ENCODE peak calls at places on chromosomes 4 and X, in five cellular contexts. L is astrocyte, X is fibroblast of lung, N is PC-9, G is endodermal cell. O is an unnamed sample.

GRCh38 chr4:156774422-156774821 is 197.2 kb downstream of the PDGFC start:
- DNase-seq in G (no peak), X (peak; percentile 96), L (peak; percentile 95), N (no peak), O (no peak)

GRCh38 chrX:84469226-84469625 is 33.0 kb downstream of the HDX start:
- DNase-seq in G (no peak), N (no peak), L (peak; percentile 43), X (peak; percentile 54), O (no peak)

GRCh38 chr4:138537739-138538138 is 295.6 kb upstream of the SLC7A11 start:
- DNase-seq in G (no peak), X (no peak), N (no peak), L (no peak), O (no peak)

GRCh38 chrX:151975736-151976275 is 1.3 kb upstream of the GABRE start:
- DNase-seq in X (no peak), N (no peak), G (no peak), L (no peak), O (no peak)

GRCh38 chr4:73864973-73865372 is 4.2 kb upstream of the CXCL1 start:
- DNase-seq in X (no peak), N (no peak), G (no peak), L (no peak), O (no peak)

GRCh38 chr4:83993774-83994173 is 457.9 kb downstream of the GPAT3 start:
- DNase-seq in L (no peak), G (peak; percentile 84), N (no peak), X (no peak), O (peak; percentile 33)

GRCh38 chrX:76183289-76184057 is 10.6 kb downstream of the PBDC1 start:
- DNase-seq in L (peak; percentile 56), N (no peak), G (no peak), X (peak; percentile 65), O (no peak)

GRCh38 chr4:178823673-178824072 is 1381.4 kb upstream of the AGA start:
- DNase-seq in L (peak; percentile 66), N (no peak), G (no peak), X (peak; percentile 71), O (no peak)

GRCh38 chr4:26141101-26141830 is 179.5 kb upstream of the RBPJ start:
- DNase-seq in X (no peak), G (no peak), L (no peak), N (no peak), O (no peak)

GRCh38 chrX:136636121-136636520 is 11.8 kb upstream of the CD40LG start:
- DNase-seq in X (no peak), L (no peak), N (no peak), G (peak; percentile 78), O (peak; percentile 40)

GRCh38 chrX:98294310-98294709 is 1410.6 kb downstream of the RPA4 start:
- DNase-seq in N (no peak), L (no peak), G (no peak), X (no peak), O (no peak)

GRCh38 chr4:153418114-153418513 is 48.0 kb upstream of the TMEM131L start:
- DNase-seq in L (no peak), X (peak; percentile 32), N (no peak), G (no peak), O (no peak)
- H3K4me3 ChIP-seq in L (no peak overlapping the region), X (no peak overlapping the region), N (no peak overlapping the region), G (no peak overlapping the region), O (no peak overlapping the region)

DNA sequence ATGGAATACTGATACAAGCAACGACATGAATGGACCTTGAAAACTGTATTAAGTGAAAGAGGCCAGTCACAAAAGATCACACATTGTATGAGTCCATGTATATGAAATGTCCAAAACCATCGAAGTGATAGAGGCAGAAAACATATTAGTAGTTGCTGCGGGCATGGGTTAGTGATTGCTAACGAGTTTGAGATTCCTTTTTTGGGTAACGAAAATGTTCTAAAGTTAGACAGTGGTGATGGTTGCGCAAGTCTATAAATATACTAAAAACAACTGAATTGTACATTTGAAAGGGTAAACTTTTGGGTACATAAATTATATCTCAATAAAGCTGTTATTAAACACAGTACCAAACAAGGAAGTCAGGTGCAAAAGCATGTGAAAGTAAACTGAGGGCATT is 234.5 kb downstream of the FBXW7 start:
- DNase-seq in L (no peak), N (no peak), G (no peak), X (no peak), O (no peak)
- H3K27me3 ChIP-seq in L (peaks cover 11% of the 10 kb centered on the region), N (no peaks in the 10 kb centered on the region), G (no peaks in the 10 kb centered on the region), X (no peaks in the 10 kb centered on the region), O (no peaks in the 10 kb centered on the region)

DNA sequence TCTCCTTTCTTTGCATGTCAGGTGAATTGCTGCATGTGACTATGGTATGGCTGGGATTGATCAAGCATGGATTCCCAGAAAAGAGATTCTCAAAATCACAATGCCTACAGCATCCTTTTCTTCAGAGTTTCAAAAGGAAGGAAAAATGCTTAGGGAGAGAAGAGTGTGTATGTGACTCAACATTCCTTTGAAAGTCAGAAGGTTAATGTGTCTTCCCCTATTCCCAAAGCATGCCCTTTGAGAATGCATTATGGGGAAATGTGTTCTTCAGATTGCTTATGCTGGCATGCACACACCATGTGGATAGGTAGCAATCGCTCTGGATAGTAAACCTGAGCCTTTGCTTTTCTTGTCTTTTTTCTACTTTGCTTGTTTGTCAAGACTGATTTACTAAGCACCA is 78.5 kb downstream of the ELOVL6 start:
- DNase-seq in N (peak; percentile 2), G (no peak), X (peak; percentile 83), L (peak; percentile 79), O (no peak)
- H3K4me3 ChIP-seq in N (peak overlapping the region; percentile 57), G (no peak overlapping the region), X (peak overlapping the region; percentile 6), L (no peak overlapping the region), O (no peak overlapping the region)

DNA sequence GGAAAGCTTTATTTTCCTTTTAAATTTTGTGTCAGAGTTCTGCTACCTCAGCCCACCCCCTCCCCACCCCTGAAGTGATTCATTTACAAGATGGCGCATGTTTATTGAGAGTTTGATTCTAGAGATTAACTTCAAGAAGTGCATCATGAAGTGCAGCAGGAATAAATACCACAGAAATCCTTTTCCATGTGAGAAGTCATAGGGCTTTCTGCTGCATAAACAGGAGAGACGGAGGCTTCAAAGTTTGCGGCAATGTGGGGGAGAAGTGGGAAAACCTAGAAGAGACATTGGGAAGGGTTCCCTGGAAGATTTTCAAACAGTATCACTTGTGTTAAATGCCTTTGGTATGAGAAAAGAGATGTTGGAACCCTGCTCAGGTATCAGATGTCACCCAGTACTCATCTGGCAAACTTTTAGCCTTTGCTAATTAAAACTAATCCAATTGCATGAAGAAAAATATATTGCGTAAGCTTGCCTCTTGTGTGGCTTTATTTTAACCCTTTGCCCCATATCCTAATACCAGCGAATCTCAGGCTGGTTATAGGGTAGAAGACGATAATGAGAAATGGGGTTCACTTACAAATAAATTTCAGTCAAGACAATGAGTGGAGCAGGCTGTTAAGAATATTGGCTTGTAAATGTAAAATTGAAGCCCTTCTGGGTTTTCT is 15.5 kb downstream of the NHS start:
- DNase-seq in X (peak; percentile 48), L (no peak), G (no peak), N (no peak), O (no peak)
- H3K27me3 ChIP-seq in X (no peaks in the 10 kb centered on the region), L (no peaks in the 10 kb centered on the region), G (no peaks in the 10 kb centered on the region), N (no peaks in the 10 kb centered on the region), O (no peaks in the 10 kb centered on the region)

DNA sequence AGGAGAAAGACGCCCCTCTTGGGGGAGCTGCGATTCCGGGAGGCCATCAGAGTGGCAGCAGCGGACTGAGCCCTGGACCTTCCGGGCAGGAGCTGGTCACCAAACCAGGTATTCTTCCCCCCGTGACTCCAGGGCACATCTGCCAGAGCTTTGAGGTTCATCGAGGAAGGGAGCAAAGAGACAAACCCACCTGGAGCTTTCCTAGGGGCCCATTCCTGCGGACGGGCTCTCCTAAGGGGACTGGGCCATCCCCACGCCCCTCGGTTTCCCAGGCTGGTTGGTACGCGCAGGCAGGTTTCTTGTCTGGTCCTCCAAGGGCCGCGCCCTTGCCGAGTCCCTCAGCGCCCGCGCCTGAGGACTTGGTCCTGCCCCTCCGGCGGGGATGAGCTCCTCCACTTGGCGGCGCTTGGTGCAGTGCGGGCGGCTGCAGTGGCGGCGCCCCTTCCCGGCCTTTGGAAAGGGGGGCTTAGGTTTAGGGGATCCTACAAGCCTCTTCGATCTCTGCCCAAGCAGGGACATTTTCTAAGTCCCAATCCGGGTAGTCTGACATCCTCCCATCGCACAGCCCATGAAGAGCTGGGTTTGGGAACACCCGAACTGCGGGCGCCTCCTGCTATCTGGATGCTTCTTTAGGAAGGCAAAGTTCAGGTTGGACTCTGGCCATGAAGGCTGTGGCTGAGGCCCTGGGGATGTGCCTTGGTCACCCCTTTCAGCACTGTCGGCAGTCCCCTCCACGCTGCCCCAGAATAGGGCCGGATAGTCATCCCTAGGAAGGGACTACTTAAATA is 543 bp downstream of the STBD1 start:
- DNase-seq in G (peak; percentile 90), N (peak; percentile 48), L (peak; percentile 33), X (peak; percentile 55), O (peak; percentile 87)
- H3K4me3 ChIP-seq in G (peak overlapping the region; percentile 93), N (peak overlapping the region; percentile 87), L (peak overlapping the region; percentile 86), X (peak overlapping the region; percentile 90), O (peak overlapping the region; percentile 77)

DNA sequence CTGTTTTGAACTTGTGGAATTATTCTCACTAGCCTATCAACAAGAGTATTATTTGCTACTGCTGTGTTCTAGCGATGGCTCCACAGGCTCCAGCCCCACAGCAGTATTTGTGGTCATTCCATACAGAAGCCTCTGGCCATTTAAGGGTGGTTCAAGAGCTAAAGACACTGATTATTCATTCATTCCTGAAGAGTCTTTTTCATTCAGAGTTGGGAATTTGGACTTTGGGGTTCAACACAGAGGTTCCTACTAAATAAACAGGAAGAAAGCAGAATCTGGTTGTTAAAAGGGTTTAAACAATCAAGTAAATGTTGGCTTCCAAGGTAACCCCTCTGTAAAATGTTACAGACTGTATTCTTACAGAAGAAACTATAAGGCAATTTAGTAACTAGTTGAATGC is 4.3 kb upstream of the MBNL3 start:
- DNase-seq in L (no peak), G (no peak), N (no peak), X (no peak), O (no peak)
- H3K27me3 ChIP-seq in L (peaks cover 3% of the 10 kb centered on the region), G (peaks cover 13% of the 10 kb centered on the region), N (no peaks in the 10 kb centered on the region), X (no peaks in the 10 kb centered on the region), O (peaks cover 27% of the 10 kb centered on the region)

DNA sequence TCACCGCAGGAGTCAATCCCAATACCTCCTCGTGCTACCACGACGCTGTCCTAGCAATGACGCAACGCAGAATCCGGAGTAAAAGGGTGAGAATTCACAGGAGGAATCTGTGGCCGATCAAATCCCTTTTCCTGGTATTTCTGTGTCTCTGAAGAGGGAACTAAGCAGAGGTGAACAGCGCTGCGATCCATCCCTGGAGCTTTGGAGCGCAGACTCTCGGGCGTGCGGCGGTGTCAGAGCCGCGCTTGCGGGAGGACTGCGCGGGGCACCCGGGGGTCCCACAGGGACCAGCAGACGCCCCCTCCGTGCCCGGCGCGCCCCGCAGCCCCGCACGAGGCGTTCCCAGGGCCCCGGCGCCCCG is 17.2 kb upstream of the ZNF718 start:
- DNase-seq in L (no peak), X (no peak), G (no peak), N (no peak), O (no peak)
- H3K4me3 ChIP-seq in L (no peak overlapping the region), X (no peak overlapping the region), G (no peak overlapping the region), N (no peak overlapping the region), O (no peak overlapping the region)

DNA sequence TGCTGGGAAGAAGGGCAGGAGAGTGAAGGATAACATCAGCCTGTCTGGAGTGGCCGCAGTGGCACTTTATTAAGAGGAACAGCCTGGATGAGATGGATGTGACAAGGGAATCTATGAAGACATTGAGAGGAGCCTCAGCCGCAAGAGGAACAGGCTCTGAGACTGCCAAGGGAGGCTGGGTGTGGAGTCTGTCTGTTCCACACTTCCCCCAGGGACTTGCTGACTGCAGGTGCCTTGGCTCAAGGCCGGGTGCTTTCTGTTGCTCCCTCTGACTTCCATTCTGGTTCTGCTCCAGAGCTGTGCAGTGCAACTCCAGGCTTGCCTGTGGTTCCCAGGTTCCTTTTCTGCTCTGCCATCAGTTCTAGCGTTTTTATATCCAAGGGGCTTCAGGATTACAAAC is 54.5 kb downstream of the FRMPD3 start:
- DNase-seq in L (no peak), X (no peak), N (no peak), G (no peak), O (no peak)
- H3K27me3 ChIP-seq in L (peaks cover 16% of the 10 kb centered on the region), X (peaks cover 21% of the 10 kb centered on the region), N (no peaks in the 10 kb centered on the region), G (peaks cover 60% of the 10 kb centered on the region), O (peaks cover 20% of the 10 kb centered on the region)